ENCODE peak calls at places on chromosomes 12 and 14, in seven cellular contexts. H is NCI-H2227 treated with DMSO at 0.1 percent for 48 hours; Q is stimulated activated CD4-positive, alpha-beta T cell treated with anti-CD3 and anti-CD28 coated beads, Interleukin-4, amount 100 ng/mL, for 4 hours; X is RPMI8226; W is mesenchymal stem cell; M is H4; N is kidney glomerular epithelial cell. O is an unnamed sample.

GRCh38 chr12:120064054-120064940 is 52.3 kb downstream of the RAB35 start:
- DNase-seq in X (no peak), H (no peak), N (peak), Q (no peak), M (no peak), W (no peak), O (no peak)

GRCh38 chr14:104423224-104423681 is 156.3 kb upstream of the C14orf180 start:
- DNase-seq in N (no peak), W (no peak), Q (no peak), H (no peak), M (no peak), X (no peak), O (no peak)

GRCh38 chr14:86654558-86655184 is 1124.7 kb downstream of the FLRT2 start:
- DNase-seq in N (no peak), W (peak), M (peak), H (peak), X (peak), Q (peak), O (peak)

GRCh38 chr12:93571854-93572711 is at the start of gene SOCS2:
- DNase-seq in M (no peak), Q (peak), N (no peak), W (peak), X (peak), H (peak), O (peak)

GRCh38 chr12:26276709-26277108 is 81.3 kb downstream of the SSPN start:
- DNase-seq in Q (no peak), X (no peak), H (no peak), N (peak), W (peak), M (no peak), O (no peak)

GRCh38 chr12:106073179-106073578 is 65.6 kb downstream of the NUAK1 start:
- DNase-seq in M (no peak), Q (no peak), H (no peak), X (no peak), N (no peak), W (no peak), O (no peak)

GRCh38 chr12:60684988-60685655 is 1089.3 kb downstream of the SLC16A7 start:
- DNase-seq in W (peak), X (no peak), N (no peak), M (no peak), H (no peak), Q (no peak), O (no peak)

GRCh38 chr12:54751493-54751892 is 102.8 kb upstream of the MUCL1 start:
- DNase-seq in Q (no peak), H (no peak), M (no peak), N (no peak), W (no peak), X (no peak), O (no peak)

O was measured in neuronal stem cell.